ENCODE peak calls at places on chromosomes 6 and 20, in ten cellular contexts. D, P, N, U, A, Z, G, E, B and V are unnamed samples.

GRCh38 chr6:48733581-48733980 is 622.6 kb upstream of the PTCHD4 start:
- DNase-seq in E (no peak), A (no peak), Z (no peak), D (peak; percentile 37), B (no peak), U (no peak), P (no peak), G (no peak), N (no peak), V (no peak)

GRCh38 chr20:7355056-7355455 is 585.2 kb downstream of the HAO1 start:
- DNase-seq in P (no peak), D (no peak), U (no peak), Z (no peak), G (no peak), E (no peak), A (no peak), N (no peak), B (no peak), V (no peak)

GRCh38 chr6:96682017-96682416 is 119.1 kb downstream of the FHL5 start:
- DNase-seq in D (no peak), N (no peak), E (no peak), G (no peak), A (no peak), U (no peak), P (no peak), Z (no peak), B (no peak), V (no peak)

GRCh38 chr20:48667889-48668413 is 159.8 kb downstream of the PREX1 start:
- DNase-seq in G (no peak), P (no peak), N (no peak), B (no peak), Z (no peak), E (no peak), U (no peak), A (no peak), D (peak; percentile 16), V (no peak)

GRCh38 chr6:3575701-3576100 is 118.9 kb upstream of the SLC22A23 start:
- DNase-seq in E (no peak), U (no peak), D (no peak), P (no peak), N (no peak), A (no peak), G (no peak), Z (peak; percentile 42), B (no peak), V (no peak)

GRCh38 chr6:68559716-68560115 is 75.4 kb upstream of the ADGRB3 start:
- DNase-seq in N (no peak), Z (peak; percentile 52), P (no peak), B (no peak), D (no peak), U (no peak), E (no peak), A (no peak), G (no peak), V (no peak)

GRCh38 chr6:116066789-116067188 is 6.1 kb upstream of the FRK start:
- DNase-seq in Z (no peak), E (no peak), B (no peak), D (no peak), P (no peak), U (no peak), A (no peak), N (no peak), G (no peak), V (no peak)

GRCh38 chr6:34723203-34723602 is 26.6 kb upstream of the ILRUN start:
- DNase-seq in D (peak; percentile 9), N (no peak), G (no peak), Z (peak; percentile 18), P (no peak), B (no peak), E (no peak), A (peak; percentile 17), U (no peak), V (no peak)

GRCh38 chr6:100001915-100002388 is 7.9 kb upstream of the MCHR2 start:
- DNase-seq in U (peak; percentile 16), B (peak; percentile 52), P (peak; percentile 78), A (peak; percentile 70), G (peak; percentile 60), N (peak; percentile 35), E (no peak), D (peak; percentile 68), Z (peak; percentile 72), V (no peak)

GRCh38 chr6:95847061-95847460 is 168.7 kb upstream of the FUT9 start:
- DNase-seq in N (no peak), G (no peak), E (no peak), Z (peak; percentile 43), U (no peak), A (no peak), D (no peak), B (no peak), P (no peak), V (no peak)

GRCh38 chr6:117986401-117986800 is 79.3 kb downstream of the SLC35F1 start:
- DNase-seq in Z (no peak), B (no peak), G (no peak), A (no peak), P (no peak), U (no peak), E (no peak), N (no peak), D (no peak), V (no peak)

GRCh38 chr6:158856261-158856660 is 37.1 kb upstream of the EZR start:
- DNase-seq in U (no peak), A (no peak), P (no peak), Z (no peak), D (no peak), B (no peak), G (no peak), E (no peak), N (no peak), V (no peak)

GRCh38 chr20:57388953-57389694 is 2.1 kb upstream of the RBM38 start:
- DNase-seq in Z (peak; percentile 80), B (peak; percentile 90), N (peak; percentile 4), D (peak; percentile 46), G (peak; percentile 86), A (peak; percentile 71), U (no peak), E (peak; percentile 86), P (peak; percentile 59), V (peak; percentile 86)

GRCh38 chr6:166772518-166772917 is 145.5 kb upstream of the RPS6KA2 start:
- DNase-seq in G (no peak), D (no peak), Z (peak; percentile 69), E (no peak), N (no peak), A (no peak), P (no peak), U (no peak), B (no peak), V (no peak)

GRCh38 chr6:136608991-136609390 is 58.8 kb upstream of the MAP7 start:
- DNase-seq in G (no peak), Z (no peak), B (no peak), U (peak; percentile 79), P (no peak), A (peak; percentile 84), E (no peak), N (no peak), D (peak; percentile 82), V (no peak)

GRCh38 chr6:111057074-111057752 is 30.1 kb upstream of the SLC16A10 start:
- DNase-seq in D (peak; percentile 61), E (no peak), B (no peak), N (peak; percentile 16), P (no peak), A (peak; percentile 47), U (no peak), G (peak; percentile 41), Z (peak; percentile 73), V (no peak)

DNA sequence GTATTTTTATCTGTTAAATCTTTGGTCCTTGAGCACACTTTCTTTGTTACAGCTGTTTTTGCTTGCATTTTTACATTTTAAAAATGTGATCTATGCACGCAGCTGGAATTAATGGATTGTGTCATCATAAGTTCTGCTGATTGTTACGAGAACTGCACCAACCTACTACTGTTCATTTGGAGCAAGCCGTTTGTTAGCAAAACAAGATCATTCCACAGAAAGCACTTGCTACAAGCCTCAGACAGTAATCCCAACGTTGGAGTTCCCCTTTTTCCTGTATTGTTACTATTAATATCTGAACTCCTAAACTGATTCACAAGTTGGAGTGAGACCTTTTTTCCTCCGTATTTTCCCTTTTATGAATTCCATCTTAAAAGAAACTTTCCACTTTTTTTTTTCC is 3.5 kb downstream of the TENT5A start:
- DNase-seq in E (no peak), A (peak; percentile 64), N (no peak), U (no peak), D (peak; percentile 61), G (no peak), Z (no peak), P (no peak), B (no peak), V (no peak)
- H3K4me3 ChIP-seq in E (peak overlapping the region; percentile 89), A (peak overlapping the region; percentile 96), N (peak overlapping the region; percentile 69), U (peak overlapping the region; percentile 96), D (peak overlapping the region; percentile 96), G (no peak overlapping the region), Z (no peak overlapping the region), P (no peak overlapping the region), B (peak overlapping the region; percentile 68), V (no peak overlapping the region)

DNA sequence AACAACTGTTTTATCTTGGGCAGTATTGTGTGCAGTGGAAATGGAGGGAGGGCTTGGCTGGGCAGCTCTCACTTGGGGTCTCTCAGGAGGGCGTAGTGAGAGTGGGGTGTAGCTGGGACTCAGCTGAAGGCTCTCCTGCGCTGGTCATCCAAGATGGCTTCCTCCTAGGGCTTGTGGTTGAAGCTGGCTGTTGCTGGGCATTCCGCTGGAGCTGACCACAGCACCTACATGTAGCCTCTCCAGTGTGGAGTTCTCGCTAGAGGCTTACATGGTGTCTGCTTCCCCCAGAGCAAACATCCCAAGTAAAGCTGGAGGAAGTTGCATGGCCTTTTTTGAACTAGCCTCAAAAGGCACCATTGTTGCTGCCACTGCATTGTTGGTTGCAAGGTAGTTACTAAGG is 344.1 kb upstream of the MARCKS start:
- DNase-seq in D (no peak), U (no peak), E (no peak), Z (no peak), B (no peak), G (no peak), P (no peak), A (no peak), N (no peak), V (no peak)
- TF ChIP-seq CTCF in D (no peak), U (no peak), E (no peak), Z (no peak), B (no peak), G (no peak), P (no peak), A (no peak), N (no peak), V (no peak)

GRCh38 chr6:85482206-85483040 is 32.5 kb downstream of the NT5E start:
- DNase-seq in E (no peak), P (no peak), U (no peak), B (no peak), D (peak; percentile 94), Z (no peak), G (no peak), A (peak; percentile 99), N (no peak), V (no peak)
- H3K4me3 ChIP-seq in E (peak overlapping the region; percentile 6), P (no peak overlapping the region), U (no peak overlapping the region), B (no peak overlapping the region), D (peak overlapping the region; percentile 19), Z (no peak overlapping the region), G (no peak overlapping the region), A (peak overlapping the region; percentile 26), N (no peak overlapping the region), V (no peak overlapping the region)

DNA sequence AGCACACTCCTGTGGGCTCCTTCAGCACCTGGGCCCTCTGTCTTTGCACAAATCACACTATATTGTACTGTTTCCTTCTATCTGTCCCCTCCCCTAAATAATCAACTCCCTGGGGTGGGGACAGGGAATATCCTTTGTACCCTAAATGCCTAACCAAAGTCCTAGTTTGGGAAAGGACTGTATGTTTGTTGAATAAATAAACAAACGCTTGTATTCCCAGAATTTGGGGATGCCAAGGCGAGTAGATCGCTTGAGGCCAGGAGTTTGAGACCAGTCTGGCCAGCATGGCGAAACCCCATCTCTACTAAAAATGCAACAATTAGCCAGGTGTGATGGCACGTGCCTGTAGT is 322.7 kb downstream of the SYNE1 start:
- DNase-seq in A (no peak), D (no peak), P (no peak), Z (no peak), E (no peak), U (no peak), N (no peak), G (no peak), B (no peak), V (no peak)
- TF ChIP-seq CTCF in A (no peak), D (peak; percentile 31), P (no peak), Z (no peak), E (no peak), U (no peak), N (no peak), G (no peak), B (no peak), V (no peak)